ENCODE peak calls at places on chromosome 4, in five cellular contexts. One of them, this sample, is unnamed.

GRCh38 chr4:1349359-1350168 is 2.6 kb downstream of the UVSSA start:
- DNase-seq in left kidney: no peak
- DNase-seq in activated gamma-delta T cell treated with anti-CD3 and anti-CD28 coated beads, Interleukin-2, amount 50 U/mL, for 16 hours: no peak
- DNase-seq in naive B cell: no peak
- DNase-seq in activated CD4-positive, alpha-beta T cell treated with anti-CD3 and anti-CD28 coated beads, Interleukin-2, amount 50 U/mL, for 1 hour: no peak
- DNase-seq in this sample: no peak

GRCh38 chr4:65819192-65819591 is 148.9 kb upstream of the EPHA5 start:
- DNase-seq in left kidney: no peak
- DNase-seq in naive B cell: no peak
- DNase-seq in activated CD4-positive, alpha-beta T cell treated with anti-CD3 and anti-CD28 coated beads, Interleukin-2, amount 50 U/mL, for 1 hour: no peak
- DNase-seq in activated gamma-delta T cell treated with anti-CD3 and anti-CD28 coated beads, Interleukin-2, amount 50 U/mL, for 16 hours: no peak
- DNase-seq in this sample: no peak

GRCh38 chr4:27154706-27155105 is 294.1 kb downstream of the STIM2 start:
- DNase-seq in left kidney: peak; percentile 62
- DNase-seq in activated gamma-delta T cell treated with anti-CD3 and anti-CD28 coated beads, Interleukin-2, amount 50 U/mL, for 16 hours: no peak
- DNase-seq in naive B cell: no peak
- DNase-seq in activated CD4-positive, alpha-beta T cell treated with anti-CD3 and anti-CD28 coated beads, Interleukin-2, amount 50 U/mL, for 1 hour: no peak
- DNase-seq in this sample: peak; percentile 49

GRCh38 chr4:4391866-4392265 is 5.0 kb downstream of the NSG1 start:
- DNase-seq in activated CD4-positive, alpha-beta T cell treated with anti-CD3 and anti-CD28 coated beads, Interleukin-2, amount 50 U/mL, for 1 hour: no peak
- DNase-seq in activated gamma-delta T cell treated with anti-CD3 and anti-CD28 coated beads, Interleukin-2, amount 50 U/mL, for 16 hours: no peak
- DNase-seq in left kidney: no peak
- DNase-seq in naive B cell: no peak
- DNase-seq in this sample: no peak

GRCh38 chr4:3809028-3809427 is 42.8 kb downstream of the ADRA2C start:
- DNase-seq in activated gamma-delta T cell treated with anti-CD3 and anti-CD28 coated beads, Interleukin-2, amount 50 U/mL, for 16 hours: no peak
- DNase-seq in naive B cell: no peak
- DNase-seq in activated CD4-positive, alpha-beta T cell treated with anti-CD3 and anti-CD28 coated beads, Interleukin-2, amount 50 U/mL, for 1 hour: no peak
- DNase-seq in left kidney: no peak
- DNase-seq in this sample: no peak

GRCh38 chr4:173489514-173489913 is 40.5 kb downstream of the HAND2 start:
- DNase-seq in left kidney: no peak
- DNase-seq in naive B cell: no peak
- DNase-seq in activated CD4-positive, alpha-beta T cell treated with anti-CD3 and anti-CD28 coated beads, Interleukin-2, amount 50 U/mL, for 1 hour: no peak
- DNase-seq in activated gamma-delta T cell treated with anti-CD3 and anti-CD28 coated beads, Interleukin-2, amount 50 U/mL, for 16 hours: no peak
- DNase-seq in this sample: no peak

GRCh38 chr4:105710012-105710600 is 1.5 kb downstream of the GSTCD start:
- DNase-seq in activated gamma-delta T cell treated with anti-CD3 and anti-CD28 coated beads, Interleukin-2, amount 50 U/mL, for 16 hours: no peak
- DNase-seq in left kidney: peak; percentile 1
- DNase-seq in activated CD4-positive, alpha-beta T cell treated with anti-CD3 and anti-CD28 coated beads, Interleukin-2, amount 50 U/mL, for 1 hour: no peak
- DNase-seq in naive B cell: no peak
- DNase-seq in this sample: peak; percentile 40

GRCh38 chr4:137861682-137862081 is 329.4 kb upstream of the PCDH18 start:
- DNase-seq in naive B cell: no peak
- DNase-seq in activated CD4-positive, alpha-beta T cell treated with anti-CD3 and anti-CD28 coated beads, Interleukin-2, amount 50 U/mL, for 1 hour: no peak
- DNase-seq in activated gamma-delta T cell treated with anti-CD3 and anti-CD28 coated beads, Interleukin-2, amount 50 U/mL, for 16 hours: no peak
- DNase-seq in left kidney: peak; percentile 47
- DNase-seq in this sample: peak; percentile 9

GRCh38 chr4:41991916-41992767 is 1.8 kb downstream of the SLC30A9 start:
- DNase-seq in naive B cell: no peak
- DNase-seq in left kidney: no peak
- DNase-seq in activated gamma-delta T cell treated with anti-CD3 and anti-CD28 coated beads, Interleukin-2, amount 50 U/mL, for 16 hours: no peak
- DNase-seq in activated CD4-positive, alpha-beta T cell treated with anti-CD3 and anti-CD28 coated beads, Interleukin-2, amount 50 U/mL, for 1 hour: no peak
- DNase-seq in this sample: no peak

GRCh38 chr4:40546506-40546905 is 83.2 kb downstream of the RBM47 start:
- DNase-seq in left kidney: peak; percentile 73
- DNase-seq in activated gamma-delta T cell treated with anti-CD3 and anti-CD28 coated beads, Interleukin-2, amount 50 U/mL, for 16 hours: no peak
- DNase-seq in naive B cell: no peak
- DNase-seq in activated CD4-positive, alpha-beta T cell treated with anti-CD3 and anti-CD28 coated beads, Interleukin-2, amount 50 U/mL, for 1 hour: no peak
- DNase-seq in this sample: peak; percentile 32

GRCh38 chr4:38230821-38231583 is 270.8 kb downstream of the PTTG2 start:
- DNase-seq in activated gamma-delta T cell treated with anti-CD3 and anti-CD28 coated beads, Interleukin-2, amount 50 U/mL, for 16 hours: no peak
- DNase-seq in activated CD4-positive, alpha-beta T cell treated with anti-CD3 and anti-CD28 coated beads, Interleukin-2, amount 50 U/mL, for 1 hour: no peak
- DNase-seq in left kidney: no peak
- DNase-seq in naive B cell: no peak
- DNase-seq in this sample: no peak

GRCh38 chr4:5959221-5959982 is 58.8 kb downstream of the C4orf50 start:
- DNase-seq in activated gamma-delta T cell treated with anti-CD3 and anti-CD28 coated beads, Interleukin-2, amount 50 U/mL, for 16 hours: no peak
- DNase-seq in naive B cell: no peak
- DNase-seq in activated CD4-positive, alpha-beta T cell treated with anti-CD3 and anti-CD28 coated beads, Interleukin-2, amount 50 U/mL, for 1 hour: no peak
- DNase-seq in left kidney: peak; percentile 63
- DNase-seq in this sample: peak; percentile 33

GRCh38 chr4:173057442-173057841 is 111.2 kb upstream of the GALNT7 start:
- DNase-seq in activated gamma-delta T cell treated with anti-CD3 and anti-CD28 coated beads, Interleukin-2, amount 50 U/mL, for 16 hours: no peak
- DNase-seq in activated CD4-positive, alpha-beta T cell treated with anti-CD3 and anti-CD28 coated beads, Interleukin-2, amount 50 U/mL, for 1 hour: no peak
- DNase-seq in left kidney: no peak
- DNase-seq in naive B cell: no peak
- DNase-seq in this sample: peak; percentile 83

GRCh38 chr4:180380733-180381132 is 1862.5 kb upstream of the TENM3 start:
- DNase-seq in left kidney: no peak
- DNase-seq in naive B cell: no peak
- DNase-seq in activated CD4-positive, alpha-beta T cell treated with anti-CD3 and anti-CD28 coated beads, Interleukin-2, amount 50 U/mL, for 1 hour: no peak
- DNase-seq in activated gamma-delta T cell treated with anti-CD3 and anti-CD28 coated beads, Interleukin-2, amount 50 U/mL, for 16 hours: no peak
- DNase-seq in this sample: no peak

GRCh38 chr4:128501239-128501638 is 213.6 kb upstream of the PGRMC2 start:
- DNase-seq in activated gamma-delta T cell treated with anti-CD3 and anti-CD28 coated beads, Interleukin-2, amount 50 U/mL, for 16 hours: no peak
- DNase-seq in activated CD4-positive, alpha-beta T cell treated with anti-CD3 and anti-CD28 coated beads, Interleukin-2, amount 50 U/mL, for 1 hour: no peak
- DNase-seq in naive B cell: no peak
- DNase-seq in left kidney: no peak
- DNase-seq in this sample: no peak

GRCh38 chr4:146957252-146957651 is 11.6 kb upstream of the TTC29 start:
- DNase-seq in activated CD4-positive, alpha-beta T cell treated with anti-CD3 and anti-CD28 coated beads, Interleukin-2, amount 50 U/mL, for 1 hour: no peak
- DNase-seq in naive B cell: no peak
- DNase-seq in left kidney: no peak
- DNase-seq in activated gamma-delta T cell treated with anti-CD3 and anti-CD28 coated beads, Interleukin-2, amount 50 U/mL, for 16 hours: no peak
- DNase-seq in this sample: no peak

GRCh38 chr4:169283114-169283509 is 12.4 kb upstream of the SH3RF1 start:
- DNase-seq in activated CD4-positive, alpha-beta T cell treated with anti-CD3 and anti-CD28 coated beads, Interleukin-2, amount 50 U/mL, for 1 hour: no peak
- DNase-seq in left kidney: no peak
- DNase-seq in naive B cell: no peak
- DNase-seq in activated gamma-delta T cell treated with anti-CD3 and anti-CD28 coated beads, Interleukin-2, amount 50 U/mL, for 16 hours: no peak
- DNase-seq in this sample: no peak

GRCh38 chr4:108991929-108992328 is 229.1 kb upstream of the ETNPPL start:
- DNase-seq in activated CD4-positive, alpha-beta T cell treated with anti-CD3 and anti-CD28 coated beads, Interleukin-2, amount 50 U/mL, for 1 hour: no peak
- DNase-seq in naive B cell: no peak
- DNase-seq in activated gamma-delta T cell treated with anti-CD3 and anti-CD28 coated beads, Interleukin-2, amount 50 U/mL, for 16 hours: no peak
- DNase-seq in left kidney: no peak
- DNase-seq in this sample: no peak

GRCh38 chr4:56505269-56506109 is at the start of gene ARL9:
- DNase-seq in left kidney: peak; percentile 83
- DNase-seq in naive B cell: peak; percentile 59
- DNase-seq in activated gamma-delta T cell treated with anti-CD3 and anti-CD28 coated beads, Interleukin-2, amount 50 U/mL, for 16 hours: peak; percentile 38
- DNase-seq in activated CD4-positive, alpha-beta T cell treated with anti-CD3 and anti-CD28 coated beads, Interleukin-2, amount 50 U/mL, for 1 hour: peak; percentile 65
- DNase-seq in this sample: peak; percentile 79

GRCh38 chr4:104859601-104860000 is 287.1 kb upstream of the TET2 start:
- DNase-seq in activated gamma-delta T cell treated with anti-CD3 and anti-CD28 coated beads, Interleukin-2, amount 50 U/mL, for 16 hours: no peak
- DNase-seq in naive B cell: no peak
- DNase-seq in left kidney: peak; percentile 66
- DNase-seq in activated CD4-positive, alpha-beta T cell treated with anti-CD3 and anti-CD28 coated beads, Interleukin-2, amount 50 U/mL, for 1 hour: no peak
- DNase-seq in this sample: no peak

GRCh38 chr4:160835789-160836188 is 1328.0 kb downstream of the FSTL5 start:
- DNase-seq in activated gamma-delta T cell treated with anti-CD3 and anti-CD28 coated beads, Interleukin-2, amount 50 U/mL, for 16 hours: no peak
- DNase-seq in left kidney: peak; percentile 21
- DNase-seq in naive B cell: no peak
- DNase-seq in activated CD4-positive, alpha-beta T cell treated with anti-CD3 and anti-CD28 coated beads, Interleukin-2, amount 50 U/mL, for 1 hour: no peak
- DNase-seq in this sample: peak; percentile 74

GRCh38 chr4:102783006-102783405 is 22.2 kb upstream of the MANBA start:
- DNase-seq in activated gamma-delta T cell treated with anti-CD3 and anti-CD28 coated beads, Interleukin-2, amount 50 U/mL, for 16 hours: no peak
- DNase-seq in naive B cell: no peak
- DNase-seq in left kidney: no peak
- DNase-seq in activated CD4-positive, alpha-beta T cell treated with anti-CD3 and anti-CD28 coated beads, Interleukin-2, amount 50 U/mL, for 1 hour: no peak
- DNase-seq in this sample: no peak

GRCh38 chr4:16092682-16093319 is 9.0 kb upstream of the PROM1 start:
- DNase-seq in naive B cell: no peak
- DNase-seq in left kidney: no peak
- DNase-seq in activated gamma-delta T cell treated with anti-CD3 and anti-CD28 coated beads, Interleukin-2, amount 50 U/mL, for 16 hours: no peak
- DNase-seq in activated CD4-positive, alpha-beta T cell treated with anti-CD3 and anti-CD28 coated beads, Interleukin-2, amount 50 U/mL, for 1 hour: no peak
- DNase-seq in this sample: peak; percentile 8

GRCh38 chr4:82123934-82124333 is 249.9 kb downstream of the HNRNPD start:
- DNase-seq in activated gamma-delta T cell treated with anti-CD3 and anti-CD28 coated beads, Interleukin-2, amount 50 U/mL, for 16 hours: no peak
- DNase-seq in left kidney: no peak
- DNase-seq in naive B cell: no peak
- DNase-seq in activated CD4-positive, alpha-beta T cell treated with anti-CD3 and anti-CD28 coated beads, Interleukin-2, amount 50 U/mL, for 1 hour: peak; percentile 4
- DNase-seq in this sample: no peak

GRCh38 chr4:86935833-86936721 is 1.3 kb downstream of the AFF1 start:
- DNase-seq in naive B cell: peak; percentile 76
- DNase-seq in activated gamma-delta T cell treated with anti-CD3 and anti-CD28 coated beads, Interleukin-2, amount 50 U/mL, for 16 hours: peak; percentile 58
- DNase-seq in left kidney: peak; percentile 53
- DNase-seq in activated CD4-positive, alpha-beta T cell treated with anti-CD3 and anti-CD28 coated beads, Interleukin-2, amount 50 U/mL, for 1 hour: peak; percentile 71
- DNase-seq in this sample: peak; percentile 69

GRCh38 chr4:101187837-101188236 is 159.5 kb downstream of the PPP3CA start:
- DNase-seq in activated gamma-delta T cell treated with anti-CD3 and anti-CD28 coated beads, Interleukin-2, amount 50 U/mL, for 16 hours: no peak
- DNase-seq in activated CD4-positive, alpha-beta T cell treated with anti-CD3 and anti-CD28 coated beads, Interleukin-2, amount 50 U/mL, for 1 hour: no peak
- DNase-seq in left kidney: no peak
- DNase-seq in naive B cell: no peak
- DNase-seq in this sample: peak; percentile 45

GRCh38 chr4:8435656-8436121 is 4.8 kb downstream of the ACOX3 start:
- DNase-seq in activated CD4-positive, alpha-beta T cell treated with anti-CD3 and anti-CD28 coated beads, Interleukin-2, amount 50 U/mL, for 1 hour: no peak
- DNase-seq in left kidney: no peak
- DNase-seq in activated gamma-delta T cell treated with anti-CD3 and anti-CD28 coated beads, Interleukin-2, amount 50 U/mL, for 16 hours: no peak
- DNase-seq in naive B cell: peak; percentile 20
- DNase-seq in this sample: no peak

GRCh38 chr4:8157944-8158709 is 486 bp downstream of the ABLIM2 start:
- DNase-seq in naive B cell: no peak
- DNase-seq in activated CD4-positive, alpha-beta T cell treated with anti-CD3 and anti-CD28 coated beads, Interleukin-2, amount 50 U/mL, for 1 hour: no peak
- DNase-seq in activated gamma-delta T cell treated with anti-CD3 and anti-CD28 coated beads, Interleukin-2, amount 50 U/mL, for 16 hours: no peak
- DNase-seq in left kidney: no peak
- DNase-seq in this sample: peak; percentile 32

GRCh38 chr4:4990329-4990728 is 28.9 kb downstream of the CYTL1 start:
- DNase-seq in left kidney: no peak
- DNase-seq in naive B cell: no peak
- DNase-seq in activated CD4-positive, alpha-beta T cell treated with anti-CD3 and anti-CD28 coated beads, Interleukin-2, amount 50 U/mL, for 1 hour: no peak
- DNase-seq in activated gamma-delta T cell treated with anti-CD3 and anti-CD28 coated beads, Interleukin-2, amount 50 U/mL, for 16 hours: no peak
- DNase-seq in this sample: no peak

GRCh38 chr4:181202249-181202648 is 1041.0 kb upstream of the TENM3 start:
- DNase-seq in activated gamma-delta T cell treated with anti-CD3 and anti-CD28 coated beads, Interleukin-2, amount 50 U/mL, for 16 hours: no peak
- DNase-seq in activated CD4-positive, alpha-beta T cell treated with anti-CD3 and anti-CD28 coated beads, Interleukin-2, amount 50 U/mL, for 1 hour: no peak
- DNase-seq in left kidney: no peak
- DNase-seq in naive B cell: no peak
- DNase-seq in this sample: peak; percentile 82

GRCh38 chr4:75745192-75745591 is 20.8 kb downstream of the USO1 start:
- DNase-seq in activated CD4-positive, alpha-beta T cell treated with anti-CD3 and anti-CD28 coated beads, Interleukin-2, amount 50 U/mL, for 1 hour: no peak
- DNase-seq in left kidney: no peak
- DNase-seq in naive B cell: no peak
- DNase-seq in activated gamma-delta T cell treated with anti-CD3 and anti-CD28 coated beads, Interleukin-2, amount 50 U/mL, for 16 hours: no peak
- DNase-seq in this sample: no peak

GRCh38 chr4:145842224-145842887 is 96.3 kb downstream of the ZNF827 start:
- DNase-seq in left kidney: no peak
- DNase-seq in activated gamma-delta T cell treated with anti-CD3 and anti-CD28 coated beads, Interleukin-2, amount 50 U/mL, for 16 hours: no peak
- DNase-seq in naive B cell: no peak
- DNase-seq in activated CD4-positive, alpha-beta T cell treated with anti-CD3 and anti-CD28 coated beads, Interleukin-2, amount 50 U/mL, for 1 hour: no peak
- DNase-seq in this sample: no peak

GRCh38 chr4:95450294-95450693 is 98.5 kb downstream of the UNC5C start:
- DNase-seq in activated CD4-positive, alpha-beta T cell treated with anti-CD3 and anti-CD28 coated beads, Interleukin-2, amount 50 U/mL, for 1 hour: no peak
- DNase-seq in left kidney: no peak
- DNase-seq in naive B cell: no peak
- DNase-seq in activated gamma-delta T cell treated with anti-CD3 and anti-CD28 coated beads, Interleukin-2, amount 50 U/mL, for 16 hours: no peak
- DNase-seq in this sample: no peak

This sample was measured in NCI-H69.